ENCODE peak calls at places on chromosomes 3 and 15, in seven cellular contexts. One of them, this sample, is unnamed.

GRCh38 chr3:19702416-19703078 is 231.5 kb downstream of the EFHB start:
- DNase-seq in stimulated activated CD8-positive, alpha-beta memory T cell treated with anti-CD3 and anti-CD28 coated beads, Interleukin-7, amount 100 ng/mL, for 1 hour: no peak
- DNase-seq in NCI-H69: peak
- DNase-seq in CD4-positive, alpha-beta T cell: no peak
- DNase-seq in nephron progenitor cell: no peak
- DNase-seq in OCI-LY7: no peak
- DNase-seq in cardiac fibroblast: peak
- DNase-seq in this sample: no peak

GRCh38 chr3:174931969-174932368 is 72.8 kb downstream of the NAALADL2 start:
- DNase-seq in stimulated activated CD8-positive, alpha-beta memory T cell treated with anti-CD3 and anti-CD28 coated beads, Interleukin-7, amount 100 ng/mL, for 1 hour: no peak
- DNase-seq in NCI-H69: peak
- DNase-seq in CD4-positive, alpha-beta T cell: no peak
- DNase-seq in nephron progenitor cell: no peak
- DNase-seq in OCI-LY7: no peak
- DNase-seq in cardiac fibroblast: no peak
- DNase-seq in this sample: no peak

GRCh38 chr3:55490194-55490913 is 3.2 kb upstream of the WNT5A start:
- DNase-seq in stimulated activated CD8-positive, alpha-beta memory T cell treated with anti-CD3 and anti-CD28 coated beads, Interleukin-7, amount 100 ng/mL, for 1 hour: no peak
- DNase-seq in NCI-H69: peak
- DNase-seq in CD4-positive, alpha-beta T cell: no peak
- DNase-seq in nephron progenitor cell: no peak
- DNase-seq in OCI-LY7: peak
- DNase-seq in cardiac fibroblast: no peak
- DNase-seq in this sample: no peak

GRCh38 chr15:69015591-69015990 is 1.1 kb downstream of the NOX5 start:
- DNase-seq in stimulated activated CD8-positive, alpha-beta memory T cell treated with anti-CD3 and anti-CD28 coated beads, Interleukin-7, amount 100 ng/mL, for 1 hour: no peak
- DNase-seq in NCI-H69: no peak
- DNase-seq in CD4-positive, alpha-beta T cell: no peak
- DNase-seq in nephron progenitor cell: no peak
- DNase-seq in OCI-LY7: no peak
- DNase-seq in cardiac fibroblast: no peak
- DNase-seq in this sample: no peak

GRCh38 chr3:33687406-33688010 is 30.5 kb downstream of the CLASP2 start:
- DNase-seq in stimulated activated CD8-positive, alpha-beta memory T cell treated with anti-CD3 and anti-CD28 coated beads, Interleukin-7, amount 100 ng/mL, for 1 hour: no peak
- DNase-seq in NCI-H69: no peak
- DNase-seq in CD4-positive, alpha-beta T cell: no peak
- DNase-seq in nephron progenitor cell: no peak
- DNase-seq in OCI-LY7: no peak
- DNase-seq in cardiac fibroblast: peak
- DNase-seq in this sample: peak

GRCh38 chr15:61084944-61085367 is 144.1 kb downstream of the RORA start:
- DNase-seq in stimulated activated CD8-positive, alpha-beta memory T cell treated with anti-CD3 and anti-CD28 coated beads, Interleukin-7, amount 100 ng/mL, for 1 hour: no peak
- DNase-seq in NCI-H69: peak
- DNase-seq in CD4-positive, alpha-beta T cell: no peak
- DNase-seq in nephron progenitor cell: peak
- DNase-seq in OCI-LY7: peak
- DNase-seq in cardiac fibroblast: peak
- DNase-seq in this sample: no peak

GRCh38 chr3:177177670-177178295 is 19.5 kb downstream of the TBL1XR1 start:
- DNase-seq in stimulated activated CD8-positive, alpha-beta memory T cell treated with anti-CD3 and anti-CD28 coated beads, Interleukin-7, amount 100 ng/mL, for 1 hour: no peak
- DNase-seq in NCI-H69: no peak
- DNase-seq in CD4-positive, alpha-beta T cell: no peak
- DNase-seq in nephron progenitor cell: no peak
- DNase-seq in OCI-LY7: no peak
- DNase-seq in cardiac fibroblast: no peak
- DNase-seq in this sample: no peak

GRCh38 chr3:177538064-177538742 is 340.9 kb upstream of the TBL1XR1 start:
- DNase-seq in stimulated activated CD8-positive, alpha-beta memory T cell treated with anti-CD3 and anti-CD28 coated beads, Interleukin-7, amount 100 ng/mL, for 1 hour: no peak
- DNase-seq in NCI-H69: no peak
- DNase-seq in CD4-positive, alpha-beta T cell: no peak
- DNase-seq in nephron progenitor cell: no peak
- DNase-seq in OCI-LY7: no peak
- DNase-seq in cardiac fibroblast: peak
- DNase-seq in this sample: peak

GRCh38 chr15:31228980-31229826 is 97.4 kb upstream of the KLF13 start:
- DNase-seq in stimulated activated CD8-positive, alpha-beta memory T cell treated with anti-CD3 and anti-CD28 coated beads, Interleukin-7, amount 100 ng/mL, for 1 hour: no peak
- DNase-seq in NCI-H69: peak
- DNase-seq in CD4-positive, alpha-beta T cell: no peak
- DNase-seq in nephron progenitor cell: no peak
- DNase-seq in OCI-LY7: peak
- DNase-seq in cardiac fibroblast: no peak
- DNase-seq in this sample: no peak

GRCh38 chr15:27077790-27078189 is 106.8 kb downstream of the GABRG3 start:
- DNase-seq in stimulated activated CD8-positive, alpha-beta memory T cell treated with anti-CD3 and anti-CD28 coated beads, Interleukin-7, amount 100 ng/mL, for 1 hour: no peak
- DNase-seq in NCI-H69: no peak
- DNase-seq in CD4-positive, alpha-beta T cell: no peak
- DNase-seq in nephron progenitor cell: no peak
- DNase-seq in OCI-LY7: no peak
- DNase-seq in cardiac fibroblast: no peak
- DNase-seq in this sample: no peak

GRCh38 chr3:116264546-116265174 is 180.6 kb downstream of the LSAMP start:
- DNase-seq in stimulated activated CD8-positive, alpha-beta memory T cell treated with anti-CD3 and anti-CD28 coated beads, Interleukin-7, amount 100 ng/mL, for 1 hour: no peak
- DNase-seq in NCI-H69: no peak
- DNase-seq in CD4-positive, alpha-beta T cell: no peak
- DNase-seq in nephron progenitor cell: no peak
- DNase-seq in OCI-LY7: no peak
- DNase-seq in cardiac fibroblast: no peak
- DNase-seq in this sample: no peak

GRCh38 chr15:29942548-29942947 is 120.3 kb upstream of the TJP1 start:
- DNase-seq in stimulated activated CD8-positive, alpha-beta memory T cell treated with anti-CD3 and anti-CD28 coated beads, Interleukin-7, amount 100 ng/mL, for 1 hour: no peak
- DNase-seq in NCI-H69: no peak
- DNase-seq in CD4-positive, alpha-beta T cell: no peak
- DNase-seq in nephron progenitor cell: no peak
- DNase-seq in OCI-LY7: no peak
- DNase-seq in cardiac fibroblast: no peak
- DNase-seq in this sample: no peak

GRCh38 chr15:62782100-62782791 is 260.3 kb upstream of the TPM1 start:
- DNase-seq in stimulated activated CD8-positive, alpha-beta memory T cell treated with anti-CD3 and anti-CD28 coated beads, Interleukin-7, amount 100 ng/mL, for 1 hour: no peak
- DNase-seq in NCI-H69: peak
- DNase-seq in CD4-positive, alpha-beta T cell: no peak
- DNase-seq in nephron progenitor cell: peak
- DNase-seq in OCI-LY7: peak
- DNase-seq in cardiac fibroblast: peak
- DNase-seq in this sample: peak

GRCh38 chr3:99872633-99873254 is 55.1 kb downstream of the CMSS1 start:
- DNase-seq in stimulated activated CD8-positive, alpha-beta memory T cell treated with anti-CD3 and anti-CD28 coated beads, Interleukin-7, amount 100 ng/mL, for 1 hour: no peak
- DNase-seq in NCI-H69: peak
- DNase-seq in CD4-positive, alpha-beta T cell: no peak
- DNase-seq in nephron progenitor cell: no peak
- DNase-seq in OCI-LY7: no peak
- DNase-seq in cardiac fibroblast: peak
- DNase-seq in this sample: no peak

GRCh38 chr15:51229907-51230328 is 108.5 kb downstream of the CYP19A1 start:
- DNase-seq in stimulated activated CD8-positive, alpha-beta memory T cell treated with anti-CD3 and anti-CD28 coated beads, Interleukin-7, amount 100 ng/mL, for 1 hour: no peak
- DNase-seq in NCI-H69: peak
- DNase-seq in CD4-positive, alpha-beta T cell: no peak
- DNase-seq in nephron progenitor cell: no peak
- DNase-seq in OCI-LY7: peak
- DNase-seq in cardiac fibroblast: peak
- DNase-seq in this sample: peak

GRCh38 chr15:47750740-47751262 is 33.5 kb downstream of the SEMA6D start:
- DNase-seq in stimulated activated CD8-positive, alpha-beta memory T cell treated with anti-CD3 and anti-CD28 coated beads, Interleukin-7, amount 100 ng/mL, for 1 hour: no peak
- DNase-seq in NCI-H69: no peak
- DNase-seq in CD4-positive, alpha-beta T cell: no peak
- DNase-seq in nephron progenitor cell: no peak
- DNase-seq in OCI-LY7: no peak
- DNase-seq in cardiac fibroblast: no peak
- DNase-seq in this sample: no peak

GRCh38 chr3:14144423-14145075 is 19.7 kb downstream of the TMEM43 start:
- DNase-seq in stimulated activated CD8-positive, alpha-beta memory T cell treated with anti-CD3 and anti-CD28 coated beads, Interleukin-7, amount 100 ng/mL, for 1 hour: peak
- DNase-seq in NCI-H69: peak
- DNase-seq in CD4-positive, alpha-beta T cell: peak
- DNase-seq in nephron progenitor cell: no peak
- DNase-seq in OCI-LY7: peak
- DNase-seq in cardiac fibroblast: peak
- DNase-seq in this sample: peak

GRCh38 chr3:11832964-11833621 is 13.6 kb downstream of the TAMM41 start:
- DNase-seq in stimulated activated CD8-positive, alpha-beta memory T cell treated with anti-CD3 and anti-CD28 coated beads, Interleukin-7, amount 100 ng/mL, for 1 hour: no peak
- DNase-seq in NCI-H69: no peak
- DNase-seq in CD4-positive, alpha-beta T cell: no peak
- DNase-seq in nephron progenitor cell: no peak
- DNase-seq in OCI-LY7: no peak
- DNase-seq in cardiac fibroblast: peak
- DNase-seq in this sample: no peak

This sample was measured in NCI-H226.